ENCODE peak calls at places on chromosomes 11 and 22, in six cellular contexts. C is transverse colon, Q is spleen, L is HFF-Myc, X is neural progenitor cell, O is IMR-90. G is an unnamed sample.

GRCh38 chr11:91981995-91982394 is 242.6 kb upstream of the FAT3 start:
- DNase-seq in C (peak; percentile 36), Q (no peak), L (peak; percentile 80), X (no peak), O (peak; percentile 88), G (no peak)

GRCh38 chr11:67410369-67410831 is 5.1 kb upstream of the CARNS1 start:
- DNase-seq in C (no peak), Q (peak; percentile 79), L (no peak), X (no peak), O (no peak), G (no peak)

GRCh38 chr22:29300807-29301601 is 5.4 kb upstream of the GAS2L1 start:
- DNase-seq in C (no peak), Q (no peak), L (no peak), X (no peak), O (no peak), G (no peak)

GRCh38 chr11:131685206-131685605 is 314.8 kb downstream of the NTM start:
- DNase-seq in C (no peak), Q (no peak), L (no peak), X (no peak), O (no peak), G (no peak)

GRCh38 chr11:94868468-94868867 is 100.3 kb downstream of the AMOTL1 start:
- DNase-seq in C (no peak), Q (no peak), L (no peak), X (no peak), O (no peak), G (no peak)

GRCh38 chr11:72079776-72080325 is 491 bp downstream of the NUMA1 start:
- DNase-seq in C (peak; percentile 37), Q (no peak), L (no peak), X (no peak), O (no peak), G (no peak)

GRCh38 chr11:74019104-74019738 is 10.3 kb upstream of the UCP3 start:
- DNase-seq in C (no peak), Q (no peak), L (no peak), X (no peak), O (no peak), G (no peak)

GRCh38 chr22:44400763-44401060 is 88.0 kb upstream of the SHISAL1 start:
- DNase-seq in C (no peak), Q (no peak), L (no peak), X (no peak), O (no peak), G (no peak)

GRCh38 chr11:128021304-128022006 is 565.9 kb downstream of the ETS1 start:
- DNase-seq in C (no peak), Q (no peak), L (no peak), X (peak; percentile 71), O (no peak), G (no peak)

GRCh38 chr11:119626910-119627305 is 102.1 kb downstream of the NECTIN1 start:
- DNase-seq in C (no peak), Q (no peak), L (no peak), X (peak; percentile 60), O (no peak), G (no peak)

GRCh38 chr22:38826801-38827200 is 17.0 kb downstream of the NPTXR start:
- DNase-seq in C (no peak), Q (no peak), L (no peak), X (no peak), O (no peak), G (no peak)

GRCh38 chr11:95592455-95592854 is 197.1 kb downstream of the FAM76B start:
- DNase-seq in C (no peak), Q (no peak), L (no peak), X (peak; percentile 68), O (peak; percentile 23), G (no peak)

GRCh38 chr22:45969414-45969799 is 7.6 kb downstream of the WNT7B start:
- DNase-seq in C (no peak), Q (no peak), L (no peak), X (peak; percentile 73), O (no peak), G (no peak)
- TF ChIP-seq CTCF in C (no peak), Q (no peak), L (peak; percentile 12), X (peak; percentile 54), O (peak; percentile 18), G (no peak)

GRCh38 chr11:118289411-118289810 is 15.1 kb upstream of the CD3E start:
- DNase-seq in C (no peak), Q (no peak), L (peak; percentile 32), X (no peak), O (no peak), G (no peak)

GRCh38 chr11:118287006-118287405 is 17.5 kb upstream of the CD3E start:
- DNase-seq in C (no peak), Q (no peak), L (peak; percentile 26), X (no peak), O (no peak), G (no peak)

GRCh38 chr11:118294053-118294452 is 10.5 kb upstream of the CD3E start:
- DNase-seq in C (no peak), Q (no peak), L (no peak), X (no peak), O (no peak), G (no peak)

GRCh38 chr11:118291453-118291852 is 13.1 kb upstream of the CD3E start:
- DNase-seq in C (no peak), Q (no peak), L (no peak), X (no peak), O (no peak), G (no peak)

GRCh38 chr11:118290923-118291322 is 13.6 kb upstream of the CD3E start:
- DNase-seq in C (peak; percentile 61), Q (no peak), L (no peak), X (peak; percentile 49), O (no peak), G (peak; percentile 50)
- TF ChIP-seq CTCF in C (peak; percentile 73), Q (no peak), L (no peak), X (peak; percentile 52), O (no peak), G (peak; percentile 61)

DNA sequence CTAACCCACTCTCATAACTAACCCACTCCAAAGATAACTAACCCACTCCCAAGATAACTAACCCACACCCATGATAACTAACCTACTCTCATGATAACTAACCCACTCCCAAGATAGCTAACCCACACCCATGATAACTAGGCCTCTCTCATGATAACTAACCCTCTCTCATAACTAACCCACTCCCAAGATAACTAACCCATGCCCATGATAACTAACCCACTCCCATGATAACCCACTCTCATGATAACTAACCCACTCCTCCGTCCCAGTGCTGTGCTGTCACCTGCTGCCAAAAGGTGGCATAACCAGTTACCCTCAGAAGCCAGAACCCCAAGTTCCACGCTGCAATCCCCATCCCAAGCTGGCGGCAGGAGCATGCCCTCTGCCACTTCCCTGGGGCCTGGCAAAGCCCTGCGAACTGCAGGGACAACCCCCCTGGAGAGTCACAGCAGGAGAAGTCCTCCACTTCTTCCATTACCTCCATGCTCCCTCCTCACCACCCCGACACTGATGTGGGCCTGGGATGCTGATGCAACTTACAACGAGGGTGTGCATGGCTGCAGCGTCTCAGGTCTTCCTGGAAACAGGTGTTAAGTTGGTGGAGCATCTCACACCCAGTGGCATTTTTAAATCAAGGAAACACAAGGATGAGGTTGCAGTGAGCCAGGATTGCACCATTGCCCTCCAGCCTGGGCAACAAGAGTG is 30.8 kb upstream of the CELSR1 start:
- DNase-seq in C (no peak), Q (peak; percentile 23), L (no peak), X (peak; percentile 10), O (no peak), G (no peak)
- TF ChIP-seq CTCF in C (no peak), Q (no peak), L (no peak), X (no peak), O (no peak), G (no peak)

GRCh38 chr11:12653729-12654128 is 20.5 kb upstream of the TEAD1 start:
- DNase-seq in C (no peak), Q (no peak), L (no peak), X (no peak), O (no peak), G (no peak)
- TF ChIP-seq CTCF in C (no peak), Q (no peak), L (no peak), X (no peak), O (no peak), G (no peak)

GRCh38 chr11:126318642-126319373 is 14.9 kb downstream of the DCPS start:
- DNase-seq in C (peak; percentile 17), Q (no peak), L (peak; percentile 93), X (no peak), O (peak; percentile 97), G (peak; percentile 61)
- TF ChIP-seq CTCF in C (no peak), Q (no peak), L (no peak), X (no peak), O (no peak), G (no peak)

DNA sequence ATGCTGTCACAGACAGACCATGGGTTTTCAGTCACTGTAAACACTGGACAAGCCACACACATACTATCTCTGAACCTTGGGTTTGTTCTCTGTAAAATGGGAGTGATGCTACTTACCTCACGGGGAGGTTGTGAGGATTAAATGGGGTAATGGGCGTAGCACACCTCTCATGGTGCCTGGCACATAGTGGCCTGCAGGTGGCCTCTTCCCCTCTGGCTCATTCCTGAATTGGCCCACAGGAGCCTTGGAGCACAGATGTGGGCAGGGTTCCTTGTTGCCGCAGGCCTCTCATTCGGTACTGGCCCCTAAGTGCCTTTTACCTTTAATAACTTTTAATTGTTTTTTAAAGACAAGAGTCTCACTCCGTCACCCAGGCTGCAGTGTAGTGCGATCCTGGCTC is 11.7 kb downstream of the MICAL2 start:
- DNase-seq in C (no peak), Q (no peak), L (no peak), X (peak; percentile 52), O (no peak), G (no peak)
- TF ChIP-seq CTCF in C (peak; percentile 60), Q (no peak), L (peak; percentile 50), X (peak; percentile 57), O (peak; percentile 36), G (peak; percentile 10)

DNA sequence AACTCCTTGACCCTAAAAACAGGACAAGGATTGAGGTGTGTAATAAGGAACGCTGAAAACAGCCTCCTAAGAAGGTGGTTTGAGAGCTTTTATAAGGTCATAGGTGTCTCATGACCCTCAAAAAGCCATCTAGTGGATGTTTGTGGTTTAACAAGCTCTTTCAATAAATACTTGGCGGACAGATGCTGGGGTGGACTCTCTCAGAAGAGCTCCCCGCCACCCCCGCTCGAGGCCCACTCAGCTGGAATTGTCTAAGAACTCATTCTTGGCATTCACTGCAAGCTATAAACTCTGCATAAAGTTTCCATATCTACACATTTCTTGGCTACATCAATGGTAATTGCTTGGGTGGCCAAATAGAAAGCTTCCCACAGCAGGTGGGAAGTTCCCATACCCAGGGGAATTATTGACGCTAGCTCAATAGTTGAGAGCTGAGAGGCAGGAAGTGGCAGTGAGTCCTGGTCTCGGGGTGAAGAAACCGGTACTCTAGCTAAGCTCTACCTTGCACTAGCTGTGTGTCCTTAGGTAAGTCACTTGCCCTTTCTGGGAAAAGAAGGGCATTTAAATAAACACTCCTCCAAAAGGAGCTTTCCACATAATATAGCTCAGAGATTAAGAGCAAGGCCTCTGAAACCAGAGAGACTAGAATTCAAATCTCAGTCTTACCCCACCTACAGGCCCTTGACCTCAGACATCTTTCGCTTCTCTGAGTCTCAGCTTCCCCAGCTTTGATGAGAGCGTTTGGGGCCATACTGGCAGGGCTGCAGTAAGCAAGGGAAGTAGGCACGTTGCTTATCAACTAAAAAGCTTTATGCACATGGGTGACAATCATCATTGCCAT is 6.4 kb downstream of the MS4A15 start:
- DNase-seq in C (no peak), Q (peak; percentile 47), L (no peak), X (peak; percentile 48), O (no peak), G (peak; percentile 66)
- TF ChIP-seq CTCF in C (peak; percentile 44), Q (no peak), L (peak; percentile 14), X (peak; percentile 59), O (peak; percentile 11), G (peak; percentile 49)

GRCh38 chr22:17888855-17889254 is 114.6 kb upstream of the BID start:
- DNase-seq in C (no peak), Q (no peak), L (no peak), X (peak; percentile 69), O (peak; percentile 47), G (no peak)
- TF ChIP-seq CTCF in C (no peak), Q (no peak), L (peak; percentile 46), X (peak; percentile 53), O (peak; percentile 41), G (no peak)

G was measured in GM10248.